ENCODE peak calls at places on chromosomes 6 and 20, in five cellular contexts. One of them, this sample, is unnamed.
A peak's percentile ranks its signal among the peaks of the same experiment; 100 is the strongest.

GRCh38 chr6:10478187-10479040 is 42.7 kb upstream of the GCNT2 start:
- DNase-seq in endothelial cell: peak; percentile 33
- DNase-seq in stimulated activated CD4-positive, alpha-beta T cell treated with anti-CD3 and anti-CD28 coated beads, Interleukin-15, amount 100 ng/mL, for 1 hour: no peak
- DNase-seq in sciatic nerve: no peak
- DNase-seq in GM12891: no peak
- DNase-seq in this sample: no peak

GRCh38 chr6:42864602-42865001 is 14.8 kb upstream of the RPL7L1 start:
- DNase-seq in endothelial cell: no peak
- DNase-seq in stimulated activated CD4-positive, alpha-beta T cell treated with anti-CD3 and anti-CD28 coated beads, Interleukin-15, amount 100 ng/mL, for 1 hour: no peak
- DNase-seq in sciatic nerve: no peak
- DNase-seq in GM12891: no peak
- DNase-seq in this sample: no peak

GRCh38 chr20:40953856-40954255 is 74.8 kb upstream of the TOP1 start:
- DNase-seq in endothelial cell: no peak
- DNase-seq in stimulated activated CD4-positive, alpha-beta T cell treated with anti-CD3 and anti-CD28 coated beads, Interleukin-15, amount 100 ng/mL, for 1 hour: no peak
- DNase-seq in sciatic nerve: no peak
- DNase-seq in GM12891: no peak
- DNase-seq in this sample: no peak

GRCh38 chr20:51014797-51015722 is 7.8 kb downstream of the KCNG1 start:
- DNase-seq in endothelial cell: peak; percentile 85
- DNase-seq in stimulated activated CD4-positive, alpha-beta T cell treated with anti-CD3 and anti-CD28 coated beads, Interleukin-15, amount 100 ng/mL, for 1 hour: no peak
- DNase-seq in sciatic nerve: no peak
- DNase-seq in GM12891: no peak
- DNase-seq in this sample: no peak

GRCh38 chr6:5636210-5637030 is 370.3 kb downstream of the NRN1 start:
- DNase-seq in endothelial cell: no peak
- DNase-seq in stimulated activated CD4-positive, alpha-beta T cell treated with anti-CD3 and anti-CD28 coated beads, Interleukin-15, amount 100 ng/mL, for 1 hour: no peak
- DNase-seq in sciatic nerve: no peak
- DNase-seq in GM12891: no peak
- DNase-seq in this sample: peak; percentile 69

GRCh38 chr6:81697564-81697963 is 54.9 kb downstream of the TENT5A start:
- DNase-seq in endothelial cell: no peak
- DNase-seq in stimulated activated CD4-positive, alpha-beta T cell treated with anti-CD3 and anti-CD28 coated beads, Interleukin-15, amount 100 ng/mL, for 1 hour: no peak
- DNase-seq in sciatic nerve: no peak
- DNase-seq in GM12891: no peak
- DNase-seq in this sample: no peak

GRCh38 chr6:125444234-125444949 is 142.6 kb upstream of the HDDC2 start:
- DNase-seq in endothelial cell: no peak
- DNase-seq in stimulated activated CD4-positive, alpha-beta T cell treated with anti-CD3 and anti-CD28 coated beads, Interleukin-15, amount 100 ng/mL, for 1 hour: no peak
- DNase-seq in sciatic nerve: peak; percentile 73
- DNase-seq in GM12891: no peak
- DNase-seq in this sample: no peak

GRCh38 chr6:161215193-161215592 is 58.7 kb downstream of the AGPAT4 start:
- DNase-seq in endothelial cell: no peak
- DNase-seq in stimulated activated CD4-positive, alpha-beta T cell treated with anti-CD3 and anti-CD28 coated beads, Interleukin-15, amount 100 ng/mL, for 1 hour: no peak
- DNase-seq in sciatic nerve: no peak
- DNase-seq in GM12891: no peak
- DNase-seq in this sample: no peak

GRCh38 chr20:17808357-17808756 is 108.6 kb downstream of the BANF2 start:
- DNase-seq in endothelial cell: no peak
- DNase-seq in stimulated activated CD4-positive, alpha-beta T cell treated with anti-CD3 and anti-CD28 coated beads, Interleukin-15, amount 100 ng/mL, for 1 hour: no peak
- DNase-seq in sciatic nerve: peak; percentile 80
- DNase-seq in GM12891: no peak
- DNase-seq in this sample: no peak

GRCh38 chr6:149733321-149733720 is 13.0 kb downstream of the NUP43 start:
- DNase-seq in endothelial cell: no peak
- DNase-seq in stimulated activated CD4-positive, alpha-beta T cell treated with anti-CD3 and anti-CD28 coated beads, Interleukin-15, amount 100 ng/mL, for 1 hour: no peak
- DNase-seq in sciatic nerve: no peak
- DNase-seq in GM12891: no peak
- DNase-seq in this sample: no peak

This sample was measured in cardiac septum.